ENCODE peak calls at places on chromosomes 12 and 14, in five cellular contexts. X is H9, Q is IMR-90, E is neuronal stem cell, U is H1. N is an unnamed sample.
A peak's percentile ranks its signal among the peaks of the same experiment; 100 is the strongest.

GRCh38 chr12:42756841-42757661 is 167.5 kb upstream of the PRICKLE1 start:
- DNase-seq in X (peak; percentile 95), E (peak; percentile 46), Q (peak; percentile 91), U (peak; percentile 65), N (peak; percentile 66)

GRCh38 chr14:75825147-75825592 is 156.6 kb downstream of the TGFB3 start:
- DNase-seq in Q (no peak), E (no peak), X (no peak), U (no peak), N (peak; percentile 80)

GRCh38 chr14:30657606-30658163 is 35.6 kb downstream of the SCFD1 start:
- DNase-seq in Q (peak; percentile 7), X (no peak), U (no peak), E (no peak), N (no peak)

GRCh38 chr14:104933721-104934379 is 9.2 kb downstream of the PLD4 start:
- DNase-seq in Q (no peak), X (peak; percentile 35), E (peak; percentile 45), U (no peak), N (no peak)

GRCh38 chr12:106840217-106840616 is 65.7 kb downstream of the RIC8B start:
- DNase-seq in E (no peak), Q (peak; percentile 64), U (no peak), X (no peak), N (peak; percentile 80)

GRCh38 chr14:85342858-85343607 is 186.9 kb upstream of the FLRT2 start:
- DNase-seq in E (no peak), X (no peak), U (no peak), Q (no peak), N (no peak)

GRCh38 chr12:20194171-20194570 is 174.2 kb upstream of the PDE3A start:
- DNase-seq in E (no peak), X (peak; percentile 81), Q (peak; percentile 17), U (no peak), N (peak; percentile 50)

GRCh38 chr12:25322918-25323773 is 72.4 kb upstream of the KRAS start:
- DNase-seq in U (no peak), X (no peak), E (no peak), Q (peak; percentile 46), N (no peak)

GRCh38 chr12:108198043-108198442 is 69.0 kb downstream of the WSCD2 start:
- DNase-seq in U (no peak), E (no peak), Q (no peak), X (peak; percentile 52), N (no peak)

GRCh38 chr12:40075458-40075857 is 30.4 kb downstream of the SLC2A13 start:
- DNase-seq in E (no peak), Q (no peak), X (no peak), U (no peak), N (no peak)

GRCh38 chr12:123767613-123768012 is 5.5 kb downstream of the DNAH10 start:
- DNase-seq in E (no peak), X (no peak), Q (no peak), U (no peak), N (no peak)

GRCh38 chr14:89533136-89533535 is 116.1 kb upstream of the FOXN3 start:
- DNase-seq in Q (no peak), E (no peak), U (no peak), X (no peak), N (no peak)

GRCh38 chr14:21385170-21385904 is 1.5 kb upstream of the SUPT16H start:
- DNase-seq in E (no peak), Q (no peak), X (no peak), U (no peak), N (no peak)

GRCh38 chr14:59208224-59208814 is 19.9 kb downstream of the DAAM1 start:
- DNase-seq in U (no peak), X (no peak), E (no peak), Q (peak; percentile 69), N (peak; percentile 66)

GRCh38 chr14:77024171-77024627 is 4.3 kb downstream of the IRF2BPL start:
- DNase-seq in E (no peak), U (peak; percentile 85), Q (peak; percentile 43), X (peak; percentile 93), N (peak; percentile 66)

GRCh38 chr14:89125216-89125615 is 291.8 kb downstream of the FOXN3 start:
- DNase-seq in Q (peak; percentile 36), E (no peak), X (no peak), U (no peak), N (no peak)

DNA sequence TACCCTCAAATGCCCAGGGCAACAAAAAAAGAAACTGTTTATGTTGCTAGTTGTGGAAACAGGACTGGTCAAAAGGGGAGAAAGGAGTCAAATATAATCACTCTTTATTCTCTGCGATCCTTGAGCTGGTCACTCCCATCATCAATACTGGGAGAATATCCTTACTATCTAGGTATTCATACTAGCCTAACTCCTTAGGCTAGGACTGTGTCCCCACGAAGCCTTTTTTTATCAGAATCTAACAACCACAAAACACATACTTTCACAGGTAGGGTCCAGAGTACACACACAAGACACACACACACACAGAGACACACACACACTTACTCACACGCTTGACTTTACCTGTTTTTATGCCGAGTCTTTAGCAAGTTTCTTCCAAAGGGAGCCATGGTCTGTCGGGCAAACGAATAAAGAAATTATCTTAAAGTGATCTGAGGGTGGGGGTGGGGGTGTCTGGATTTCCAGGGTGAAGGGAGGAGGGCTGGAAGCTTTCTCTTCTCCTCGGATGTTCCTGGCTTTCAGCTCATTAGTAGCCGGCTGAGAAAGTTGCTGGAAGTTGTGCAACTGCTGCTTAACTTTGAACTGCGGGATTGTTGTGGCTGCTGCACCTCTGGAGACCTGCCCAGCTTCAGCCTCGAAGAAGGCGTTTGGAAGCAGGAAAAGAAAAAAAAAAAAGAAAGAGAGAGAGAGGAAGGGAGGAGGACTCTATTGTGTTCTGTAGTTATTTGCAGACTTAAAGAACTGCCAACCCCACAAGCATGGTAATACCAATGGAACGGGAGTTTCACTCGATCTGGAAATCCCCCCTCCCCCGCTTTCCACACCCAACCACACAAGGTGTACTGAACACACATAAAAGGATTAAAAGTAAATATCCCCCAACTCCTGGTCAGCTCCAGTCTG is at the start of gene RASSF9:
- DNase-seq in X (peak; percentile 31), U (no peak), E (no peak), Q (peak; percentile 43), N (peak; percentile 49)
- H2BK15ac ChIP-seq in X (no peak within 1 kb of the TSS), U (peak within 1 kb of the TSS; percentile 50), E (no peak within 1 kb of the TSS), Q (no peak within 1 kb of the TSS), N (peak within 1 kb of the TSS; percentile 23)

DNA sequence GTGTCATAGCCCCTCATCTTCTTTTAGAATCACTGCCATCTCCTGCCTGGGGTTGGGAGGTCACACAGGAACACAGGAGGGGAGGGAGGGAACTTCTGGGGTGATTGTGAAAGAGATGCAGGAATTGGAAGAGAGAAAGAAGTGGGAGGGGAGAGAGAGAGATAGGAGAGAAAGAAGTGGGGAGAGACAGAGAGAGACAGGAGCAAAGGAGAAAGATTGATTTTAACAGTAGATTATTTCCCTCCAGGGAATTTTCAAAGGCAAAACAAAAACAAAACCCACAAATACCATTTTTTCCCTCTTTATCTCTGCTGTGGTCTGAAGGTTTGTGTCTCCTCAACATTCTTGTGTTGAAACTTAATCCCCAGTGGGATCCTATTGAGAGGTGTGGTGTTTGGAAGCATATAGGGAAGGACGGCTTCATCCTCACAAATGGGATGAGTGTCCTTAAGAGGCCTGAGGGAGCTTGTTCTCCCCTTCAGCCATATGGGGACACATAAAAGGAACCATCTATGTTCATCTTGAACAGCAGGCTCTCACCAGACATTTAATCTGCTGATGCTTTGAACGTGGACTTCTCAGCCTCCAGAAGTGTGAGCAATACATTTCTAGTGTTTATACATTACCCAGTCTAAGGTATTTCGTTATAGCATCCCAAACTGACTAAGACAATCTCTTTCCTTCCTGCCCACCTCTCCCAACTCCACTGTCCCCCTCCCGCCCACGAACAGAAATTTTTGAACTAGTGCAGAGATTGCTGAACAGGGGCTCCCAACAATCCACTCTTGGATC is 134.9 kb upstream of the MAX start:
- DNase-seq in U (no peak), Q (peak; percentile 49), E (no peak), X (no peak), N (peak; percentile 63)
- H4K91ac ChIP-seq in U (no peak overlapping the region), Q (peak overlapping the region; percentile 80), E (no peak overlapping the region), X (no peak overlapping the region), N (peak overlapping the region; percentile 95)

GRCh38 chr12:118059645-118060275 is 1.2 kb downstream of the WSB2 start:
- DNase-seq in X (no peak), E (no peak), U (no peak), Q (peak; percentile 22), N (peak; percentile 43)

GRCh38 chr12:118058227-118058626 is 2.8 kb downstream of the WSB2 start:
- DNase-seq in Q (no peak), U (no peak), E (no peak), X (no peak), N (no peak)

GRCh38 chr12:118061011-118061875 is at the start of gene WSB2:
- DNase-seq in Q (peak; percentile 50), X (peak; percentile 59), E (peak; percentile 35), U (peak; percentile 70), N (peak; percentile 57)

GRCh38 chr12:118060301-118061010 is 523 bp downstream of the WSB2 start:
- DNase-seq in X (peak; percentile 34), E (no peak), U (peak; percentile 51), Q (no peak), N (peak; percentile 64)

DNA sequence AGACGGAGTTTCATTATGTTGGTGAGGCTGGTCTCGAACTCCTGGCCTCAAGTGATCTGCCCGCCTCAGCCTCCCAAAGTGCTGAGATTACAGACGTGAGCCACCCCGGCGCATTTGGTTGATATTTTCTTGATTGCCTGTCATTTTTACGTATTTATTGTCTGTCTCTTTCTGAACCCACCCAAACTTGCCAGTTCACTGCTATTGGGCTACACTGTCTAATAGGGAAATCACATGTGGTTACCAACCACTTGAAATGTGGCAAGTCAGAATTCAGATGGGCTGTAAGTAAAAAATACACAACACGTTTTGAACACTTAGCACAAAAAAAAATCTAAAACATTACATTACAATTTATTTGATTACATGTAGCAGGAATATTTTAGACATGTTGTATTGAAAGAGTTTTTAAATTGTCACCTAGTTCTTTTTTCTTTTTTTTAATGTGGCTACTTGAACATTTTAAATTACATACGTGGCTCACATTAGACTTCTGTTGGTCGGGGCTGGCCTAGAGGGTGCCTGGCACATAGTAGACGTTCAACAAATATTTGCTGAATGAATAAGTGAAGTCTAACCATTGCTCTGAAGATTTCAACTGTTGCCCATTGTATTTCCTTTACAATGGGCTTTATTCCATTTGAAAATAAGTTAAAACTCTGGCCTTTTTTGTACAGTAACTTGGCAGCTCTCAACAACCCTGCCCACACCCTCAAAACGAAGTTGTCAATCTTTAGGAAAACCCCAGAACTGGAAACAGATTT is 1.9 kb downstream of the WSB2 start:
- DNase-seq in X (no peak), Q (peak; percentile 47), U (no peak), E (no peak), N (no peak)
- H2BK15ac ChIP-seq in X (no peak overlapping the region), Q (peak overlapping the region; percentile 33), U (no peak overlapping the region), E (no peak overlapping the region), N (no peak overlapping the region)

GRCh38 chr14:54785111-54785777 is 117.4 kb downstream of the GCH1 start:
- DNase-seq in X (no peak), Q (no peak), E (no peak), U (no peak), N (no peak)

GRCh38 chr14:54784657-54785056 is 118.0 kb downstream of the GCH1 start:
- DNase-seq in U (no peak), E (no peak), X (no peak), Q (no peak), N (no peak)

GRCh38 chr14:54783660-54784015 is 119.0 kb downstream of the GCH1 start:
- DNase-seq in X (no peak), U (no peak), E (no peak), Q (no peak), N (no peak)

GRCh38 chr14:54782803-54783659 is 119.6 kb downstream of the GCH1 start:
- DNase-seq in Q (no peak), U (no peak), E (no peak), X (peak; percentile 64), N (no peak)

DNA sequence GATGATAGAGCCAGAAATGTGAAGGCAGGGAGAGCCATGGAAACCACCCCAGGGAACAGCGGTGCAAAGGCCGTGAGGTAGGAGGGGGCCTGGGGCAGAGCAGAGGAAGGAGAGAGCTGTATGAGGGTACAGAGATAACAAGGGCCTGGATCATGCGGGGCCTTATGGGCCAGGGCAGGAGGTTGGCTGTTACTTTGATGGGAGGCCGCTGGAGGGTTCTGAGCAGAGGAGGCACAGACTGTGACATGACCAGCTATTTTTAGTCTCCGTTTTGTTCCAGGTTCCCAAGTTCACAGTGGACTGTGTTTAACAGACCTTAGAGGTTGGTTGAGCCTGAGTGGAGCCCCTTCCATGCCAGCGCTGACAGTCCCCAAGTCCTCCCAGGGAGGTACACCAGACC is 118.6 kb downstream of the GCH1 start:
- DNase-seq in U (no peak), E (no peak), X (no peak), Q (no peak), N (no peak)
- H4K91ac ChIP-seq in U (no peak overlapping the region), E (no peak overlapping the region), X (no peak overlapping the region), Q (no peak overlapping the region), N (no peak overlapping the region)